ENCODE peak calls at places on chromosomes 7 and 10, in ten cellular contexts. S, O, G, H, L, N, E, W, P and Q are unnamed samples.

GRCh38 chr10:14904864-14905263 is 26.2 kb downstream of the SUV39H2 start:
- DNase-seq in N (no peak), L (no peak), O (no peak), W (no peak), S (no peak), P (no peak), E (no peak), H (no peak), G (no peak), Q (no peak)

GRCh38 chr10:28169525-28169924 is 133.3 kb downstream of the MPP7 start:
- DNase-seq in G (no peak), N (no peak), H (no peak), L (no peak), O (no peak), E (no peak), S (no peak), P (no peak), W (no peak), Q (no peak)

GRCh38 chr7:71659622-71660021 is 527.7 kb downstream of the GALNT17 start:
- DNase-seq in H (no peak), E (no peak), L (no peak), W (no peak), N (no peak), O (no peak), G (no peak), S (no peak), P (no peak), Q (no peak)

GRCh38 chr10:124820121-124820520 is 18.5 kb downstream of the ABRAXAS2 start:
- DNase-seq in S (no peak), P (no peak), N (no peak), H (no peak), O (no peak), W (peak), L (no peak), E (no peak), G (no peak), Q (no peak)

GRCh38 chr10:22433875-22434274 is 88.6 kb downstream of the SPAG6 start:
- DNase-seq in G (peak), O (peak), P (no peak), N (peak), L (no peak), E (no peak), S (no peak), H (peak), W (no peak), Q (no peak)

GRCh38 chr10:60236869-60237524 is 152.7 kb downstream of the ANK3 start:
- DNase-seq in H (no peak), L (peak), S (no peak), W (no peak), O (no peak), E (peak), P (no peak), G (peak), N (no peak), Q (peak)

GRCh38 chr7:41874206-41874770 is 171.4 kb upstream of the INHBA start:
- DNase-seq in E (no peak), S (no peak), W (no peak), N (no peak), G (no peak), L (no peak), P (no peak), O (no peak), H (no peak), Q (no peak)

GRCh38 chr10:128498746-128499145 is 372.5 kb upstream of the MKI67 start:
- DNase-seq in E (no peak), O (no peak), P (no peak), N (no peak), S (no peak), G (no peak), H (no peak), W (no peak), L (no peak), Q (no peak)

GRCh38 chr10:123126246-123126645 is 9.5 kb upstream of the HMX3 start:
- DNase-seq in N (no peak), H (no peak), L (no peak), S (no peak), P (no peak), E (no peak), O (no peak), G (no peak), W (no peak), Q (no peak)

GRCh38 chr10:79886345-79886744 is 59.8 kb downstream of the NUTM2E start:
- DNase-seq in P (no peak), N (no peak), W (no peak), G (no peak), H (no peak), L (no peak), O (no peak), E (no peak), S (no peak), Q (no peak)

GRCh38 chr7:40483630-40484029 is 348.8 kb downstream of the SUGCT start:
- DNase-seq in O (no peak), G (peak), H (no peak), W (no peak), E (no peak), S (no peak), N (no peak), L (no peak), P (no peak), Q (no peak)

GRCh38 chr10:74824184-74825032 is 2.0 kb upstream of the KAT6B start:
- DNase-seq in N (no peak), G (no peak), L (peak), H (peak), P (no peak), S (no peak), O (no peak), W (no peak), E (no peak), Q (no peak)

GRCh38 chr7:127504715-127505114 is 80.7 kb downstream of the GCC1 start:
- DNase-seq in O (no peak), L (peak), W (no peak), P (no peak), N (peak), S (no peak), H (peak), E (no peak), G (peak), Q (peak)

GRCh38 chr7:158444501-158445420 is 142.9 kb downstream of the PTPRN2 start:
- DNase-seq in N (no peak), E (no peak), W (no peak), L (no peak), H (no peak), S (no peak), G (no peak), O (no peak), P (peak), Q (no peak)

GRCh38 chr7:92747041-92747835 is 89.1 kb downstream of the CDK6 start:
- DNase-seq in H (peak), O (no peak), S (no peak), W (no peak), E (no peak), N (no peak), G (no peak), L (no peak), P (no peak), Q (no peak)

GRCh38 chr10:67804395-67804678 is 33.7 kb downstream of the DNAJC12 start:
- DNase-seq in E (no peak), H (no peak), N (no peak), O (no peak), G (no peak), L (no peak), P (no peak), S (no peak), W (no peak), Q (no peak)

GRCh38 chr7:13024323-13024722 is 336.9 kb downstream of the ARL4A start:
- DNase-seq in N (no peak), P (no peak), L (no peak), H (no peak), O (no peak), W (no peak), S (no peak), G (no peak), E (no peak), Q (no peak)

GRCh38 chr10:58994226-58995057 is 182.0 kb upstream of the PHYHIPL start:
- DNase-seq in G (no peak), P (no peak), N (no peak), E (no peak), O (no peak), W (no peak), L (no peak), H (no peak), S (no peak), Q (no peak)

GRCh38 chr7:28140964-28141363 is 39.6 kb downstream of the JAZF1 start:
- DNase-seq in O (no peak), E (no peak), G (no peak), N (no peak), S (no peak), H (no peak), L (no peak), W (no peak), P (no peak), Q (no peak)

GRCh38 chr10:124458874-124459273 is 2.7 kb upstream of the LHPP start:
- DNase-seq in L (no peak), G (no peak), S (no peak), P (no peak), O (no peak), E (no peak), N (no peak), W (no peak), H (no peak), Q (no peak)

GRCh38 chr10:85635650-85636049 is 730.9 kb downstream of the GRID1 start:
- DNase-seq in L (no peak), P (no peak), G (no peak), H (no peak), S (no peak), N (no peak), E (no peak), O (no peak), W (no peak), Q (no peak)

GRCh38 chr7:135291809-135292253 is 58.2 kb downstream of the STRA8 start:
- DNase-seq in W (no peak), L (no peak), E (no peak), N (no peak), P (no peak), G (no peak), S (peak), H (no peak), O (no peak), Q (no peak)

GRCh38 chr10:110335314-110336064 is 30.8 kb upstream of the SMNDC1 start:
- DNase-seq in E (no peak), G (no peak), S (no peak), L (no peak), O (no peak), W (no peak), H (no peak), P (no peak), N (no peak), Q (no peak)

GRCh38 chr7:137423321-137423720 is 79.8 kb upstream of the PTN start:
- DNase-seq in H (no peak), P (no peak), L (no peak), W (no peak), E (no peak), N (no peak), S (no peak), G (no peak), O (no peak), Q (no peak)

GRCh38 chr10:124705021-124705740 is 39.0 kb downstream of the FAM53B start:
- DNase-seq in G (no peak), H (no peak), N (no peak), S (no peak), E (no peak), L (no peak), W (peak), O (no peak), P (no peak), Q (no peak)

GRCh38 chr7:84384417-84384816 is 189.8 kb upstream of the SEMA3A start:
- DNase-seq in S (no peak), N (peak), L (no peak), H (no peak), P (no peak), E (no peak), W (no peak), O (no peak), G (no peak), Q (no peak)

GRCh38 chr10:76937056-76937665 is 700.4 kb downstream of the KCNMA1 start:
- DNase-seq in L (no peak), O (no peak), P (no peak), E (no peak), W (no peak), G (no peak), S (no peak), N (no peak), H (no peak), Q (no peak)

GRCh38 chr10:124709862-124710261 is 34.3 kb downstream of the FAM53B start:
- DNase-seq in W (no peak), E (no peak), L (no peak), N (no peak), G (no peak), H (no peak), O (no peak), P (no peak), S (no peak), Q (no peak)

GRCh38 chr10:28993056-28993455 is 295.8 kb upstream of the LYZL1 start:
- DNase-seq in N (no peak), O (no peak), L (no peak), S (no peak), H (no peak), P (no peak), G (no peak), E (no peak), W (no peak), Q (no peak)

GRCh38 chr10:34967411-34967880 is 122.7 kb downstream of the CUL2 start:
- DNase-seq in N (peak), G (no peak), L (no peak), W (no peak), P (no peak), O (no peak), S (no peak), H (no peak), E (peak), Q (no peak)